ENCODE peak calls at places on chromosomes 16 and 17, in five cellular contexts. One of them, this sample, is unnamed. For H3K9me3, the result is how much of the 10 kb centered on the place peaks cover.

GRCh38 chr17:32157225-32157624 is 14.9 kb downstream of the RHOT1 start:
- DNase-seq in HCT116: no peak
- DNase-seq in A549: no peak
- DNase-seq in HepG2: no peak
- DNase-seq in K562: no peak
- DNase-seq in this sample: no peak

GRCh38 chr17:61338000-61338864 is 61.4 kb upstream of the TBX2 start:
- DNase-seq in HepG2: peak
- DNase-seq in K562: no peak
- DNase-seq in HCT116: peak
- DNase-seq in A549: peak
- DNase-seq in this sample: no peak

GRCh38 chr17:77475012-77475976 is 334.5 kb downstream of the SEC14L1 start:
- DNase-seq in A549: no peak
- DNase-seq in HepG2: no peak
- DNase-seq in HCT116: no peak
- DNase-seq in K562: no peak
- DNase-seq in this sample: no peak

GRCh38 chr16:19138601-19139000 is 24.8 kb downstream of the ITPRIPL2 start:
- DNase-seq in K562: no peak
- DNase-seq in HepG2: no peak
- DNase-seq in A549: peak
- DNase-seq in HCT116: no peak
- DNase-seq in this sample: peak

GRCh38 chr16:74727903-74728302 is 27.2 kb upstream of the MLKL start:
- DNase-seq in A549: no peak
- DNase-seq in HepG2: no peak
- DNase-seq in K562: no peak
- DNase-seq in HCT116: no peak
- DNase-seq in this sample: no peak

GRCh38 chr16:88337021-88337420 is 45.7 kb upstream of the ZNF469 start:
- DNase-seq in HCT116: no peak
- DNase-seq in K562: no peak
- DNase-seq in A549: no peak
- DNase-seq in HepG2: no peak
- DNase-seq in this sample: no peak

GRCh38 chr17:80195671-80196529 is 24.2 kb downstream of the SGSH start:
- DNase-seq in HCT116: no peak
- DNase-seq in HepG2: peak
- DNase-seq in A549: no peak
- DNase-seq in K562: peak
- DNase-seq in this sample: peak

GRCh38 chr16:22788190-22788530 is 25.8 kb upstream of the HS3ST2 start:
- DNase-seq in HCT116: no peak
- DNase-seq in K562: no peak
- DNase-seq in A549: no peak
- DNase-seq in HepG2: no peak
- DNase-seq in this sample: no peak

GRCh38 chr16:15950167-15950854 is 895 bp downstream of the ABCC1 start:
- DNase-seq in HCT116: no peak
- DNase-seq in HepG2: peak
- DNase-seq in A549: no peak
- DNase-seq in K562: peak
- DNase-seq in this sample: peak
- TF ChIP-seq RAD21 in HCT116: no peak
- TF ChIP-seq RAD21 in HepG2: no peak
- TF ChIP-seq RAD21 in A549: no peak
- TF ChIP-seq RAD21 in K562: no peak
- TF ChIP-seq RAD21 in this sample: no peak

GRCh38 chr16:16014329-16015224 is 65.2 kb downstream of the ABCC1 start:
- DNase-seq in K562: no peak
- DNase-seq in HepG2: peak
- DNase-seq in A549: peak
- DNase-seq in HCT116: no peak
- DNase-seq in this sample: no peak
- TF ChIP-seq MAX in K562: no peak
- TF ChIP-seq MAX in HepG2: peak
- TF ChIP-seq MAX in A549: peak
- TF ChIP-seq MAX in HCT116: no peak
- TF ChIP-seq MAX in this sample: no peak

GRCh38 chr17:27157297-27157696 is 136.6 kb upstream of the WSB1 start:
- DNase-seq in HCT116: no peak
- DNase-seq in HepG2: no peak
- DNase-seq in A549: no peak
- DNase-seq in K562: no peak
- DNase-seq in this sample: no peak
- H3K9me3 ChIP-seq in HCT116: under half
- H3K9me3 ChIP-seq in HepG2: under half
- H3K9me3 ChIP-seq in A549: under half
- H3K9me3 ChIP-seq in K562: under half
- H3K9me3 ChIP-seq in this sample: under half

DNA sequence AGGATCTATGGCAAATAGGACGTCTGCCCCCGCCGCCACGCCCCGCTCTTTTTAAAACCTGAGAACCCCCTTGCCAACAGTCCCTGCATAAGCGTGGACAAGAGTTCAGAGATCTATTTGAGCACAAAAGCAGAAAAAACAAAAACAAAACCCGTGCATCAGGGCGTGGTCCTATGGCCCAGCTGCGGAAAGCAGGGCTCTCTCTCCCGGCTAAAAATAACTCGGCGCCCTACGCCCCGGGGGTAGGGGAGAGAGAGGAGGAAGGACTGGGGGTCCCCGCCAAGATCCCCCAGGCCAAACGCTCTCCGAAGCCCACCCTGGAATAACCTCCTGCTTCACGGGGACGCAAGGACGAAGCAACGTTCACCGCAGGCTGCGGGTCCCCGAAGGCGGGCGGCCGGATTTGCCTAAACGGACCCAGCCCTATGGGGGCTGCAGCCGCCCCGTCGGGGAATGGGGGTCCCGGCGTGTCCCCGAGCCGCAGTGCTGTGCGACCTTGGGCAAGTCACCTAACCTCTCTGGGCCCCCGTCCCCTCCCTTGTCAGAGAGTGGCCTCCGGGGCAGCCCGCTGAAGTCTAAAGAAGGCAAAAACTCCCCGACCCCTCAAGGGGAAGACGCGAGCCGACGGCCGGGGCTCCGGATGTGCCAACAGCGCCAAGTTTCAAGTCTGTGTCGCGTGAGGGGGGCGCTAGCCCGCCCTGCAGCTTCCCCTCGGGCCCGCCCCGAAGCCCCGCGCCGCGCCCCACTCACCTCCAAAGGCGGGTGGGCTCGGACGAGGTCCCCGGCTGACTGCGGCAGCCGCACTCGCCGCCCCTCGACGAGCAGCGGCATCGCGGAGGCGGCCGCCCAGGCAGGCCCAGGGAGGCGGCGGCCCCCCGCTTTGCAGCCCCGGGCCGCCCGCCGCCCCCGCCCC is 477 bp downstream of the NTAN1 start:
- DNase-seq in K562: peak
- DNase-seq in HepG2: peak
- DNase-seq in HCT116: no peak
- DNase-seq in A549: peak
- DNase-seq in this sample: no peak
- TF ChIP-seq RAD21 in K562: no peak
- TF ChIP-seq RAD21 in HepG2: no peak
- TF ChIP-seq RAD21 in HCT116: no peak
- TF ChIP-seq RAD21 in A549: no peak
- TF ChIP-seq RAD21 in this sample: no peak

This sample was measured in SK-N-SH.